ENCODE peak calls at places on chromosomes 11 and 22, in six cellular contexts. D is cardiac muscle cell, V is left ventricle myocardium inferior, S is pancreas, W is psoas muscle, A is body of pancreas. Z is an unnamed sample.
A peak's percentile ranks its signal among the peaks of the same experiment; 100 is the strongest.

GRCh38 chr22:23067023-23067650 is 3.2 kb upstream of the GNAZ start:
- DNase-seq in A (no peak), W (peak; percentile 19), V (no peak), D (no peak), S (peak; percentile 6), Z (no peak)

GRCh38 chr22:29030618-29031235 is 30.9 kb downstream of the C22orf31 start:
- DNase-seq in D (peak; percentile 93), A (peak; percentile 94), S (peak; percentile 93), W (peak; percentile 83), V (peak; percentile 73), Z (peak; percentile 63)

GRCh38 chr22:23196165-23196564 is 15.9 kb downstream of the BCR start:
- DNase-seq in D (no peak), V (no peak), S (no peak), A (no peak), W (no peak), Z (no peak)

GRCh38 chr22:47213571-47214230 is 451.3 kb downstream of the TBC1D22A start:
- DNase-seq in V (no peak), S (no peak), A (peak; percentile 54), W (peak; percentile 32), D (no peak), Z (no peak)

GRCh38 chr11:57315491-57315890 is 9.3 kb downstream of the TNKS1BP1 start:
- DNase-seq in S (no peak), D (no peak), V (no peak), A (peak; percentile 57), W (peak; percentile 53), Z (no peak)

GRCh38 chr11:126992065-126992803 is 8.3 kb downstream of the KIRREL3 start:
- DNase-seq in V (no peak), A (no peak), S (no peak), D (no peak), W (no peak), Z (no peak)

GRCh38 chr11:97570636-97571035 is 1180.8 kb downstream of the JRKL start:
- DNase-seq in A (no peak), S (no peak), V (no peak), D (no peak), W (no peak), Z (no peak)

GRCh38 chr11:44862546-44863101 is 88.1 kb downstream of the TP53I11 start:
- DNase-seq in V (no peak), W (no peak), S (no peak), A (no peak), D (no peak), Z (no peak)

GRCh38 chr11:134578807-134579708 is 167.0 kb upstream of the B3GAT1 start:
- DNase-seq in D (peak; percentile 34), V (no peak), A (no peak), S (no peak), W (no peak), Z (no peak)

GRCh38 chr11:27293500-27294417 is 69.3 kb downstream of the CCDC34 start:
- DNase-seq in V (no peak), A (no peak), D (no peak), W (no peak), S (no peak), Z (no peak)

GRCh38 chr11:73114110-73114834 is 27.8 kb downstream of the FCHSD2 start:
- DNase-seq in A (no peak), D (no peak), W (no peak), S (no peak), V (no peak), Z (no peak)

GRCh38 chr11:111530091-111530490 is 10.4 kb upstream of the LAYN start:
- DNase-seq in V (no peak), S (no peak), W (no peak), A (no peak), D (no peak), Z (no peak)

GRCh38 chr11:114010931-114011330 is 36.0 kb downstream of the HTR3A start:
- DNase-seq in W (no peak), A (no peak), V (no peak), D (no peak), S (no peak), Z (no peak)

GRCh38 chr22:27416553-27417427 is 384.8 kb downstream of the MN1 start:
- DNase-seq in D (peak; percentile 10), S (no peak), A (peak; percentile 24), V (no peak), W (no peak), Z (no peak)

GRCh38 chr11:73784080-73784634 is 3.5 kb upstream of the MRPL48 start:
- DNase-seq in D (no peak), A (no peak), W (no peak), S (no peak), V (no peak), Z (no peak)

GRCh38 chr11:134474942-134475341 is 62.9 kb upstream of the B3GAT1 start:
- DNase-seq in A (no peak), V (no peak), W (no peak), S (no peak), D (no peak), Z (no peak)

GRCh38 chr22:48554893-48555552 is 1272.7 kb downstream of the BRD1 start:
- DNase-seq in D (no peak), W (no peak), A (no peak), V (no peak), S (no peak), Z (no peak)

GRCh38 chr22:25120093-25120561 is 79.5 kb upstream of the CRYBB3 start:
- DNase-seq in A (peak; percentile 77), W (peak; percentile 62), S (peak; percentile 66), D (no peak), V (no peak), Z (peak; percentile 48)

GRCh38 chr22:19628038-19628776 is 86.1 kb upstream of the SEPTIN5 start:
- DNase-seq in V (no peak), D (no peak), S (no peak), W (no peak), A (no peak), Z (no peak)

GRCh38 chr22:36816635-36817428 is at the start of gene PVALB:
- DNase-seq in D (peak; percentile 82), S (no peak), W (no peak), A (peak; percentile 44), V (peak; percentile 22), Z (no peak)

GRCh38 chr11:102704841-102705240 is 728 bp downstream of the MMP27 start:
- DNase-seq in W (no peak), D (no peak), S (no peak), V (no peak), A (no peak), Z (no peak)

GRCh38 chr11:35682230-35683195 is 19.9 kb downstream of the TRIM44 start:
- DNase-seq in D (no peak), W (no peak), S (no peak), A (no peak), V (no peak), Z (peak; percentile 46)
- H3K4me3 ChIP-seq in D (no peak overlapping the region), W (peak overlapping the region; percentile 21), S (no peak overlapping the region), A (no peak overlapping the region), V (peak overlapping the region; percentile 6), Z (no peak overlapping the region)

DNA sequence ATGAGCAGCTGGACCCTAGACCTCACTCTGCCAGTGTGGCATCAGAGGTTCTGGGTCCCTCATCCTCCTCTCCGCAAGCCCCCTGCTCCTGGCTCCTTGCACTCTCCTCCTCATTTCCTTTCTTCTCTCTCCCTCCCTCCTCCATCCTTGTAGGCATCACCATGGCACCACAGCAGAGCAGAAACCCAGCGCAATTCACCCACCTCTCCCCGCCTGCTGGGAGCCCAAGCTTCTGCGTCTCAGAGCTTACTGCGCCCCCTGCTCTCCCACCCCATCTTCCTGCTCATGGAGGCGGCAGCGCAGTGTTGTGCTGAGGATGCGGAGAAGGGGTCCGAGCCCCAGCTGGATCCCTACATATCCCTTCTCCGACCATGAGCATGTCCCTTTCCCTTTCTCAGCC is 1.7 kb downstream of the CHRM1 start:
- DNase-seq in D (no peak), W (no peak), S (no peak), V (no peak), A (no peak), Z (no peak)
- H3K4me3 ChIP-seq in D (no peak overlapping the region), W (no peak overlapping the region), S (no peak overlapping the region), V (no peak overlapping the region), A (no peak overlapping the region), Z (no peak overlapping the region)

GRCh38 chr11:66408488-66409214 is 12.2 kb upstream of the NPAS4 start:
- DNase-seq in V (peak; percentile 87), D (peak; percentile 99), A (peak; percentile 91), W (peak; percentile 93), S (peak; percentile 75), Z (peak; percentile 31)
- H3K4me3 ChIP-seq in V (peak overlapping the region; percentile 64), D (peak overlapping the region; percentile 53), A (no peak overlapping the region), W (peak overlapping the region; percentile 59), S (no peak overlapping the region), Z (no peak overlapping the region)

GRCh38 chr11:46534713-46535112 is 59.1 kb downstream of the AMBRA1 start:
- DNase-seq in A (no peak), V (no peak), D (no peak), S (no peak), W (no peak), Z (no peak)

GRCh38 chr11:46537851-46538295 is 56.0 kb downstream of the AMBRA1 start:
- DNase-seq in A (peak; percentile 61), D (peak; percentile 82), V (peak; percentile 40), S (peak; percentile 38), W (peak; percentile 71), Z (peak; percentile 62)

GRCh38 chr11:46535688-46536087 is 58.1 kb downstream of the AMBRA1 start:
- DNase-seq in V (no peak), W (no peak), S (no peak), D (no peak), A (no peak), Z (no peak)

GRCh38 chr11:46533396-46534110 is 60.3 kb downstream of the AMBRA1 start:
- DNase-seq in W (no peak), S (no peak), A (no peak), D (no peak), V (no peak), Z (no peak)

GRCh38 chr11:46537121-46537520 is 56.7 kb downstream of the AMBRA1 start:
- DNase-seq in W (no peak), A (no peak), V (no peak), D (no peak), S (no peak), Z (no peak)
- H3K4me3 ChIP-seq in W (no peak overlapping the region), A (no peak overlapping the region), V (no peak overlapping the region), D (no peak overlapping the region), S (no peak overlapping the region), Z (no peak overlapping the region)

GRCh38 chr11:10674440-10674855 is 19.1 kb downstream of the IRAG1 start:
- DNase-seq in S (no peak), A (no peak), D (no peak), W (peak; percentile 67), V (no peak), Z (no peak)
- H3K4me3 ChIP-seq in S (no peak overlapping the region), A (no peak overlapping the region), D (no peak overlapping the region), W (peak overlapping the region; percentile 57), V (peak overlapping the region; percentile 52), Z (no peak overlapping the region)

Z was measured in LNCaP clone FGC.